ENCODE peak calls at places on chromosomes 13 and 19, in eight cellular contexts. L is psoas muscle, P is IMR-90, O is A549, V is AG04450, E is ovary, M is OCI-LY7, H is pancreas. N is an unnamed sample.

GRCh38 chr13:90719452-90719851 is 628.0 kb upstream of the MIR17HG start:
- DNase-seq in L (no peak), P (no peak), O (no peak), V (no peak), E (no peak), M (no peak), H (no peak), N (no peak)

GRCh38 chr13:45364876-45365557 is 24.0 kb upstream of the TPT1 start:
- DNase-seq in L (no peak), P (no peak), O (no peak), V (no peak), E (no peak), M (no peak), H (no peak), N (no peak)

GRCh38 chr19:17107546-17108452 is 32.2 kb downstream of the MYO9B start:
- DNase-seq in L (peak), P (peak), O (peak), V (peak), E (peak), M (no peak), H (peak), N (peak)

GRCh38 chr13:102597029-102598015 is 536 bp downstream of the TPP2 start:
- DNase-seq in L (peak), P (peak), O (peak), V (no peak), E (peak), M (peak), H (no peak), N (peak)

GRCh38 chr19:11116507-11116906 is 27.2 kb downstream of the LDLR start:
- DNase-seq in L (no peak), P (no peak), O (no peak), V (no peak), E (no peak), M (no peak), H (no peak), N (no peak)

GRCh38 chr19:2569596-2570465 is 93.9 kb downstream of the GADD45B start:
- DNase-seq in L (no peak), P (no peak), O (no peak), V (no peak), E (no peak), M (no peak), H (no peak), N (peak)

GRCh38 chr19:8036438-8037099 is 16.0 kb upstream of the CCL25 start:
- DNase-seq in L (no peak), P (no peak), O (no peak), V (no peak), E (no peak), M (no peak), H (no peak), N (no peak)

GRCh38 chr13:114264886-114265611 is 16.4 kb upstream of the UPF3A start:
- DNase-seq in L (no peak), P (peak), O (no peak), V (no peak), E (no peak), M (no peak), H (no peak), N (no peak)

GRCh38 chr13:59587971-59588716 is 575.6 kb downstream of the DIAPH3 start:
- DNase-seq in L (no peak), P (no peak), O (no peak), V (no peak), E (no peak), M (no peak), H (no peak), N (no peak)

GRCh38 chr19:10641248-10641647 is 12.9 kb upstream of the ILF3 start:
- DNase-seq in L (no peak), P (no peak), O (no peak), V (no peak), E (no peak), M (no peak), H (no peak), N (no peak)

GRCh38 chr19:4694211-4694987 is 24.3 kb upstream of the MYDGF start:
- DNase-seq in L (peak), P (peak), O (peak), V (peak), E (no peak), M (no peak), H (no peak), N (peak)

GRCh38 chr13:54301085-54301484 is 1272.5 kb downstream of the OLFM4 start:
- DNase-seq in L (no peak), P (no peak), O (no peak), V (no peak), E (no peak), M (no peak), H (no peak), N (no peak)
- H3K27ac ChIP-seq in L (no peak), P (no peak), O (no peak), V (no peak), E (no peak), M (no peak), H (no peak), N (no peak)

GRCh38 chr19:33953023-33953422 is 156.4 kb downstream of the KCTD15 start:
- DNase-seq in L (no peak), P (no peak), O (no peak), V (no peak), E (no peak), M (no peak), H (no peak), N (no peak)
- H3K27ac ChIP-seq in L (no peak), P (no peak), O (no peak), V (no peak), E (no peak), M (no peak), H (no peak), N (no peak)

DNA sequence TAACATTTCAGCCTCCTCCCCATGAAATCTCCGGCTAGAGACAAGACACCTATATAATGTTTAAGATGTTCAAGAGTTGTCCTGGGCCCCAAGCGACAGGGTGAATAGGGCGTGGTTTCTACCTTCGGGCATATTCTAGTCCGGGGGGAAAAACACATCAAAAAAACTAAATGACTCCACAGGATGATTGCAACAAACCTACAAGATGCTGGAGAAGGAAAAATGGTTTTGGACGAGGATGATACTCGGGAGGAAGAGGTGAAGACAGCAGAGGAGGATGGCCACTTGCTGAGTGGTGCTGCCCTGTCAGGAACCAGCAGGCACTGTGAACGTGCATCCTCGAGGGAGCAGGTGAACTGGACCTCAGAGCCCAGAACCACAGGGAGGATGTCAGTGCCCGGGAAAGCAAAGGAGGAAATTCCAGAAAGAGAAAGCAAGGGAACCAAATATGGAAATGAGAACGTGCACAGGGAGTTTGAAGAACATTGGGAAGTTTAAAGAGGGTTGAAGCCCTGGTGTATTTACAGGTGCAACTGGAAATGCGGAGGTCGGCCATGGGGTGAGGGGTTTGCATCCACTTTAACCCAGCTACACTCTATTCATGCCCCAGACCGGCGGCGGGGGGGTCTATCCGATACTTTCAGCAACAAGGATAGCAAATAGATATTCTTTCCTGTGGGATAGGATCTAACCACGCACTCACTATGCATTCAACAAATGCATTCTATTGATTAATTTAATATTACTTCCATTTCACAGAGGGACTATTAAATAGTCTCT is 50.6 kb downstream of the COL4A1 start:
- DNase-seq in L (no peak), P (no peak), O (no peak), V (no peak), E (no peak), M (no peak), H (no peak), N (no peak)
- H3K27ac ChIP-seq in L (peak), P (peak), O (no peak), V (no peak), E (no peak), M (no peak), H (no peak), N (peak)

GRCh38 chr19:41744850-41745249 is 10.5 kb upstream of the CEACAM6 start:
- DNase-seq in L (no peak), P (no peak), O (no peak), V (no peak), E (no peak), M (peak), H (no peak), N (no peak)
- H3K27ac ChIP-seq in L (no peak), P (no peak), O (no peak), V (no peak), E (no peak), M (no peak), H (no peak), N (no peak)

GRCh38 chr19:54433697-54434096 is 15.3 kb upstream of the LENG8 start:
- DNase-seq in L (no peak), P (no peak), O (no peak), V (no peak), E (no peak), M (no peak), H (no peak), N (no peak)
- H3K27ac ChIP-seq in L (no peak), P (no peak), O (no peak), V (no peak), E (no peak), M (no peak), H (no peak), N (no peak)

DNA sequence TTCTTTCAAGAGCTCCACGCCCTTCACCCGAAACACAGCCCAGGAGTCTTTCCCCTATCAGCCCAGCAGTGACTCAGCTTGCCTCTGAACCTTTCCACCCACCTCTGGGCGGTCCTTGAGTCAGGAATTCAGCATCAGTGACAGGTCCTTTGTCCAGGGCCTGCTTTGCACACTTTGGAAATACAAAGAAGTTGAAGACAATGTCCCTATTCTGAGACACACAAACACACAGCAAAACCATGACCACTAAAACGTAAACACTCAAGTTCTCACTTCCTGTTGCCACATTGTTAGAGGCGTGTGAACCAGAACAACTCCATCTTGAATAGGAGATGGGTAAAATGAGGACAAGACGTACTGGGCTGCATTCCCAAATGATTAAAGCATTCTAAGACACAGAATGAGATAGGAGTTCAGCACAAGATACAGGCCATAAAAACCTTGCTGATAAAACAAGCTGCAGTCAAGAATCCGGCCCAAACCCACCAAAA is 49.3 kb upstream of the ATP12A start:
- DNase-seq in L (no peak), P (peak), O (no peak), V (no peak), E (no peak), M (no peak), H (no peak), N (no peak)
- H3K27ac ChIP-seq in L (no peak), P (no peak), O (no peak), V (no peak), E (no peak), M (no peak), H (no peak), N (no peak)

GRCh38 chr13:43072394-43072793 is 49.0 kb downstream of the DNAJC15 start:
- DNase-seq in L (peak), P (no peak), O (no peak), V (no peak), E (peak), M (no peak), H (no peak), N (no peak)
- H3K27ac ChIP-seq in L (no peak), P (no peak), O (no peak), V (no peak), E (no peak), M (no peak), H (no peak), N (no peak)

N was measured in aorta.